ENCODE peak calls at places on chromosomes 3 and 15, in eight cellular contexts. N is glutamatergic neuron; Z is colonic mucosa; S is T-helper 1 cell; V is stimulated activated CD4-positive, alpha-beta T cell treated with anti-CD3 and anti-CD28 coated beads, Interleukin-1b, Interleukin-23, amount 100 ng/mL, for 48 hours; H is NCI-H1092 treated with DMSO at 0.1 percent for 48 hours; D is adrenal gland; C is left ventricle myocardium inferior. L is an unnamed sample.

GRCh38 chr3:31531465-31531991 is 1.2 kb upstream of the STT3B start:
- DNase-seq in H (peak; percentile 65), N (no peak), C (no peak), V (no peak), Z (no peak), D (no peak), S (no peak), L (no peak)

GRCh38 chr3:44036850-44037249 is 204.8 kb upstream of the TOPAZ1 start:
- DNase-seq in N (no peak), S (no peak), C (no peak), Z (no peak), H (no peak), D (no peak), V (no peak), L (no peak)

GRCh38 chr3:13158441-13158840 is 85.2 kb upstream of the IQSEC1 start:
- DNase-seq in V (no peak), Z (no peak), H (no peak), D (no peak), S (no peak), N (no peak), C (no peak), L (no peak)

GRCh38 chr3:141797167-141797773 is 34.1 kb downstream of the GRK7 start:
- DNase-seq in H (peak; percentile 33), V (peak; percentile 16), N (peak; percentile 76), D (peak; percentile 50), C (peak; percentile 81), Z (peak; percentile 34), S (peak; percentile 63), L (peak; percentile 40)

GRCh38 chr3:25719321-25719720 is 54.6 kb upstream of the TOP2B start:
- DNase-seq in N (no peak), D (no peak), S (no peak), C (no peak), V (no peak), Z (no peak), H (no peak), L (no peak)

GRCh38 chr3:1600700-1601418 is 497.8 kb upstream of the CNTN4 start:
- DNase-seq in Z (no peak), S (no peak), V (no peak), H (no peak), N (no peak), D (no peak), C (no peak), L (no peak)

GRCh38 chr3:37456270-37456708 is 281.9 kb upstream of the LRRFIP2 start:
- DNase-seq in N (no peak), V (no peak), Z (peak; percentile 65), C (peak; percentile 87), S (no peak), D (peak; percentile 83), H (no peak), L (no peak)

GRCh38 chr3:98445949-98446406 is 17.0 kb upstream of the OR5K1 start:
- DNase-seq in V (no peak), C (no peak), Z (no peak), N (no peak), H (no peak), S (no peak), D (no peak), L (no peak)

GRCh38 chr3:141429371-141430035 is 57.3 kb upstream of the RASA2 start:
- DNase-seq in C (peak; percentile 42), V (no peak), Z (no peak), S (no peak), N (no peak), H (no peak), D (no peak), L (no peak)

GRCh38 chr3:99249627-99250026 is 348.1 kb upstream of the DCBLD2 start:
- DNase-seq in Z (no peak), D (no peak), H (no peak), C (no peak), V (no peak), S (no peak), N (no peak), L (no peak)

GRCh38 chr3:15797600-15798303 is at the start of gene ANKRD28:
- DNase-seq in S (peak; percentile 84), D (peak; percentile 25), V (no peak), C (no peak), N (no peak), Z (peak; percentile 26), H (no peak), L (no peak)

GRCh38 chr3:172517859-172518466 is 5.3 kb downstream of the TNFSF10 start:
- DNase-seq in H (no peak), D (no peak), V (peak; percentile 72), Z (no peak), C (no peak), N (no peak), S (peak; percentile 89), L (peak; percentile 82)

GRCh38 chr3:159586587-159587202 is 401.9 kb upstream of the IL12A start:
- DNase-seq in H (peak; percentile 2), S (no peak), Z (no peak), D (peak; percentile 7), N (peak; percentile 62), V (no peak), C (no peak), L (no peak)

GRCh38 chr15:85010472-85011209 is 29.0 kb downstream of the PDE8A start:
- DNase-seq in Z (no peak), N (no peak), H (peak; percentile 41), C (no peak), V (no peak), S (no peak), D (no peak), L (no peak)